ENCODE peak calls at places on chromosomes 4 and X, in nine cellular contexts. W is NB4, J is GM12864, S is tibial nerve, Y is RWPE2, D is body of pancreas, H is colonic mucosa, T is PC-3, I is breast epithelium. X is an unnamed sample.

GRCh38 chr4:77152421-77152820 is 4.6 kb upstream of the CCNG2 start:
- DNase-seq in W (no peak), J (no peak), S (no peak), Y (no peak), D (peak), H (no peak), T (peak), I (no peak), X (no peak)

GRCh38 chrX:2447484-2447883 is 53.3 kb downstream of the DHRSX start:
- DNase-seq in W (no peak), J (no peak), S (no peak), Y (peak), D (no peak), H (no peak), T (no peak), I (no peak), X (no peak)

GRCh38 chr4:23717528-23718248 is 172.2 kb downstream of the PPARGC1A start:
- DNase-seq in W (peak), J (no peak), S (no peak), Y (no peak), D (no peak), H (no peak), T (peak), I (no peak), X (peak)

GRCh38 chrX:8520791-8521190 is 56.2 kb downstream of the VCX3B start:
- DNase-seq in W (no peak), J (no peak), S (no peak), Y (no peak), D (no peak), H (no peak), T (peak), I (no peak), X (no peak)

GRCh38 chr4:25861951-25862410 is 807 bp downstream of the SEL1L3 start:
- DNase-seq in W (peak), J (no peak), S (no peak), Y (peak), D (peak), H (peak), T (peak), I (no peak), X (no peak)

GRCh38 chrX:2449135-2449886 is 51.5 kb downstream of the DHRSX start:
- DNase-seq in W (peak), J (no peak), S (no peak), Y (peak), D (no peak), H (no peak), T (no peak), I (no peak), X (peak)

GRCh38 chrX:153645151-153645550 is 1.9 kb upstream of the DUSP9 start:
- DNase-seq in W (no peak), J (no peak), S (no peak), Y (no peak), D (no peak), H (no peak), T (no peak), I (no peak), X (no peak)

GRCh38 chrX:100491174-100491573 is 81.1 kb upstream of the PCDH19 start:
- DNase-seq in W (no peak), J (no peak), S (no peak), Y (no peak), D (no peak), H (no peak), T (no peak), I (no peak), X (no peak)

GRCh38 chr4:143768007-143768591 is 67.6 kb upstream of the FREM3 start:
- DNase-seq in W (no peak), J (no peak), S (no peak), Y (no peak), D (no peak), H (no peak), T (peak), I (no peak), X (no peak)

GRCh38 chr4:76696109-76696508 is 201.8 kb downstream of the SOWAHB start:
- DNase-seq in W (no peak), J (no peak), S (no peak), Y (no peak), D (no peak), H (no peak), T (peak), I (no peak), X (no peak)

GRCh38 chr4:93617596-93617995 is 211.0 kb upstream of the ATOH1 start:
- DNase-seq in W (no peak), J (no peak), S (no peak), Y (no peak), D (no peak), H (no peak), T (no peak), I (no peak), X (no peak)

GRCh38 chr4:14770025-14770424 is 232.3 kb upstream of the CPEB2 start:
- DNase-seq in W (no peak), J (no peak), S (no peak), Y (no peak), D (no peak), H (no peak), T (no peak), I (no peak), X (no peak)

GRCh38 chrX:6685489-6685888 is 150.6 kb upstream of the VCX3A start:
- DNase-seq in W (no peak), J (no peak), S (no peak), Y (no peak), D (peak), H (peak), T (no peak), I (no peak), X (no peak)

GRCh38 chrX:155086202-155086840 is 15.0 kb downstream of the BRCC3 start:
- DNase-seq in W (peak), J (no peak), S (no peak), Y (no peak), D (peak), H (peak), T (peak), I (no peak), X (peak)

GRCh38 chrX:46849933-46850332 is 13.1 kb downstream of the RP2 start:
- DNase-seq in W (peak), J (no peak), S (no peak), Y (no peak), D (no peak), H (no peak), T (no peak), I (no peak), X (no peak)

GRCh38 chr4:104494822-104495559 is at the start of gene CXXC4:
- DNase-seq in W (peak), J (no peak), S (peak), Y (no peak), D (peak), H (peak), T (no peak), I (peak), X (peak)

GRCh38 chr4:119031218-119031617 is 104.4 kb upstream of the MYOZ2 start:
- DNase-seq in W (no peak), J (no peak), S (no peak), Y (no peak), D (no peak), H (no peak), T (no peak), I (no peak), X (no peak)

GRCh38 chr4:74659576-74660411 is 134.5 kb downstream of the BTC start:
- DNase-seq in W (peak), J (no peak), S (no peak), Y (no peak), D (no peak), H (peak), T (peak), I (no peak), X (no peak)

GRCh38 chrX:155215443-155216178 is 649 bp upstream of the VBP1 start:
- DNase-seq in W (peak), J (no peak), S (no peak), Y (no peak), D (no peak), H (no peak), T (no peak), I (no peak), X (no peak)

GRCh38 chr4:146582864-146583263 is 55.8 kb upstream of the POU4F2 start:
- DNase-seq in W (peak), J (no peak), S (no peak), Y (no peak), D (no peak), H (no peak), T (peak), I (no peak), X (no peak)

GRCh38 chr4:56907009-56907408 is 691 bp upstream of the REST start:
- DNase-seq in W (peak), J (no peak), S (no peak), Y (no peak), D (peak), H (peak), T (no peak), I (no peak), X (no peak)

GRCh38 chr4:170017252-170017651 is 8.9 kb downstream of the MFAP3L start:
- DNase-seq in W (no peak), J (no peak), S (no peak), Y (no peak), D (no peak), H (no peak), T (no peak), I (no peak), X (no peak)

GRCh38 chr4:139603576-139604387 is 47.8 kb upstream of the SETD7 start:
- DNase-seq in W (peak), J (peak), S (no peak), Y (no peak), D (peak), H (peak), T (peak), I (no peak), X (peak)

GRCh38 chr4:139607302-139608060 is 51.5 kb upstream of the SETD7 start:
- DNase-seq in W (no peak), J (no peak), S (no peak), Y (no peak), D (no peak), H (no peak), T (no peak), I (no peak), X (no peak)

GRCh38 chr4:139605516-139605915 is 49.5 kb upstream of the SETD7 start:
- DNase-seq in W (no peak), J (no peak), S (no peak), Y (no peak), D (no peak), H (no peak), T (no peak), I (no peak), X (no peak)

GRCh38 chr4:139609647-139610046 is 53.6 kb upstream of the SETD7 start:
- DNase-seq in W (no peak), J (no peak), S (no peak), Y (no peak), D (no peak), H (no peak), T (peak), I (no peak), X (no peak)

DNA sequence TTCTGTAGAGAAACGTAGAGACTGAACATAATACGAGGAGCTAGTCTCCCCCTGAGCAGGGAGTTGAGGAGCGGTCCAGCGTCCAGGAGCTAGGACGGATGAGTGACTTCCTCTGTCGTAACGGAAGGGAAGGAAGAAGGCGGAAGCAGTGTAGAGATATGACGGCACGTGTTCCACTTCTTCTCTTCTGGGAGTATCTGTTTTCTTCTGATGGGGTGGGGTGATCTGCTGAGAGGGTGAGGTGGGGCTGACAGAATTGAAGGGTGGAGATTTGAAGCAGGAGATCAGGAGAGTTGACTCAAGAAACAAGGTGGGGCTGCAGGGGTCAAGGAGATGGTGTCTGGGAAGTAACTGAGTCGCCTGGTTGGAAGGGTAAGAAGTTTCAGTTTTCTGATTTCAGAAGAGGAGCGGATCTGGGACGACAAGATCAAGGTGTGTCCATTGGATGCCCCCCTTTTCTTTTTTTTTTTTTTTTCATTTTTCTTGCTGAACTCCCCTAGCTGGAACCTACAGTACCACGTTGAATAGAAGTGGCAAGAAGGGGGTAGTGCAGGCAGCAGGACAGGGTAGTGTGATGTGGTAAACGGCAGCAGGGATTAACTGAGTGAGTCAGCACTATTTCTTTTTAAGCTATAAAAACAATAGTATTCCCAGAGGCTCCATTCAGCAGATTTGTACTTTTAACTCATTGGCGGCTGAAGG is 50.7 kb upstream of the SETD7 start:
- DNase-seq in W (no peak), J (no peak), S (no peak), Y (no peak), D (no peak), H (no peak), T (peak), I (no peak), X (no peak)
- TF ChIP-seq CTCF in W (no peak), J (no peak), S (peak), Y (no peak), D (no peak), H (no peak), T (no peak), I (no peak), X (no peak)

DNA sequence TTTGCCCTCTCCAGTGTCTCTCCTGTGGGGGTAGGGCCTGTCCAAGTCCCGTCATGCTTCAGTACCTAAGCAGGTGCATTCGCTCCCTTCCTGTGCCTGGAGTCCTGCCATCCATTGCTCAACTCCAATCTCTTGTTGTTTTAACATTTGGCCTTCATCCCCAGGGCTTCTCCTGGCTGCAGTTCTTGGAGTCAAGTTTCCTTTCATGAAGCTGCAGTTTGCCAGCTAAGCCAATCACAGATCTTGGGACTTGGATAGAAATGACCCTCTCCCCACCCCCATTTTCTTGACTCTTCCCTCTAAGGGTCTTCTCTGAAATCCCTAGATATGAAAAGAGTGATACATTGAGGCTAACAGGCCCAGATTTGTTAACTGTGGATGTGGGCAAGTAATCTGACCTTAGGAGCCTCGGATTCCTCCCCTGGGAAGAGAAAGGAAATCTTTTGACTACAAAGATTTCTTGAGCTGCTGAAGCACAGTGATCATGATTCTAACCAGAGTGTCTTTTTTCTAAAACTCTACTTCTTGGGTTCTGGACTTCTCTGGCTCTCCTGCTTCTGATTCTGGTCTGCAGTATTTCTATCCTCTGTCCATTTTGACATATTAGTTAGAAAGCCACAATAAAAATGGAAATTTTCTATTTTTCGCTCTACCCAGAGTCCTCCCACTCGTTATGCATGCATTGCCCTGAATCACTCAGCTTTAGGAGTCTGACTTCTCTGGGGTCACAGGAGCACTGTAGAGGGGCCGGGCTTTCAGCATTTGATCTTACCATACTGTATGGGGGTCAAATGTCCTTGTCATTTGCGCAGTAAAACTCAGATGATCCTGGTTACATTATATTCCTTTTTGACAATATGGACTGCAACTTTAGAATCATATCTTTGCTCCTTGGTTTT is 61.0 kb downstream of the CHRNA9 start:
- DNase-seq in W (no peak), J (no peak), S (no peak), Y (no peak), D (peak), H (peak), T (peak), I (peak), X (no peak)
- H3K4me3 ChIP-seq in W (no peak), J (no peak), S (no peak), Y (no peak), D (no peak), H (no peak), T (peak), I (no peak), X (no peak)

GRCh38 chr4:65259251-65259650 is 411.0 kb downstream of the EPHA5 start:
- DNase-seq in W (no peak), J (no peak), S (no peak), Y (no peak), D (no peak), H (no peak), T (no peak), I (no peak), X (no peak)
- TF ChIP-seq CTCF in W (no peak), J (no peak), S (no peak), Y (no peak), D (no peak), H (no peak), T (no peak), I (no peak), X (no peak)

DNA sequence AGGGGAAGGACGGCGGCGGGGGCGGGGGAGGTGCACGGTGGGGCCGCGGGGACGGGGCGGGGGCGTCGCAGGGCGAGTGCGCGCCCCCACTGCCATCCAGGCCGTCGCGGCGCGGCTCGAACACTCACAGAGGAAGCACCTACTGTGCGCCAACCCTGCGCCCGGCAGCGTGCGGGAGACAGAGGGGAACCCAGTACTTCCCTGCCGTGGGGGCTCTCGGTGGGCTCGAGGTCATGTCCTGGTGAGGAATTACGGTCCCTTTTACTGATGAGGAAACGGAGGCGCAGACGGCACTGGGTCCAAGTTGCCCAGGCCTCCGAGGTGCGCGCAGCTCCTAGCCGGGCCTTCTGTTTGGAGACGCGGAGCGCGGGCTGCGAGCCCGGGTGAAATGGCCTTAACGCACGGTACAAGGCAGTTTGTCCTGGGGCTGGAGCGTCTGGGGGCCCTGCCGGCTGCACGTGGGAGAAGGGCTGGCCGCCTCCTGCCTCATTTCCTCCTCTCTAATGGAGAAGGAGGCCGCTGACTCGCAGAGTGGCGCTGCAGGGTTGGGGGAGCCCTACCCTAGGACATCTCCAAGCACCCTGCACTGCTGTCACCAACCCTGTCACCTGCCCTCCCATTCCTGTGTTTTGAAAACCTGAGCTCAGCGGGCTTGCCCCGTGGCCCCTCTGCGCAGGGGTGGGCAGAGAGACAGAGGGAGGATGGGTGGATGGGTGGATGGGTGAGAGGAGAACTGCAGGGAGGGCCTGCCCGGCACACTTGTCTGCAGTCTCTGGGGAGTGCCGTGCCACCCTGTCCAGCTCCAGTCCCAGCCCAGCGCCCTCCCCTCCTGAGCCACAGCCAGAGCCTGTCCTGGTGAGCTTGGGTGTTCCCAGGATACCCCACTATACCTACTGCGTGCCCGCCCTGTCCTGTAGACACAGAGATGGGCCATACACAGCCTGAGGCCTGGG is 106.0 kb downstream of the ADRA2C start:
- DNase-seq in W (no peak), J (no peak), S (no peak), Y (peak), D (no peak), H (no peak), T (no peak), I (no peak), X (no peak)
- H3K4me3 ChIP-seq in W (no peak), J (no peak), S (no peak), Y (no peak), D (no peak), H (no peak), T (no peak), I (peak), X (no peak)

GRCh38 chr4:60805500-60806313 is 394.4 kb upstream of the ADGRL3 start:
- DNase-seq in W (peak), J (no peak), S (no peak), Y (no peak), D (no peak), H (no peak), T (peak), I (no peak), X (peak)
- TF ChIP-seq CTCF in W (peak), J (peak), S (peak), Y (peak), D (peak), H (peak), T (peak), I (no peak), X (peak)

GRCh38 chrX:41734530-41734929 is 10.5 kb downstream of the GPR82 start:
- DNase-seq in W (peak), J (no peak), S (no peak), Y (no peak), D (no peak), H (no peak), T (peak), I (no peak), X (peak)

GRCh38 chrX:41739871-41740270 is 15.9 kb downstream of the GPR82 start:
- DNase-seq in W (no peak), J (no peak), S (no peak), Y (no peak), D (no peak), H (no peak), T (no peak), I (no peak), X (no peak)

GRCh38 chrX:41733939-41734338 is 10.0 kb downstream of the GPR82 start:
- DNase-seq in W (no peak), J (peak), S (no peak), Y (no peak), D (no peak), H (no peak), T (no peak), I (no peak), X (peak)

GRCh38 chrX:41732260-41732659 is 8.3 kb downstream of the GPR82 start:
- DNase-seq in W (no peak), J (no peak), S (no peak), Y (no peak), D (no peak), H (no peak), T (no peak), I (no peak), X (no peak)

GRCh38 chrX:41737065-41737464 is 13.1 kb downstream of the GPR82 start:
- DNase-seq in W (peak), J (no peak), S (no peak), Y (no peak), D (no peak), H (no peak), T (no peak), I (no peak), X (no peak)
- H3K4me3 ChIP-seq in W (no peak), J (no peak), S (no peak), Y (no peak), D (no peak), H (no peak), T (no peak), I (no peak), X (no peak)

DNA sequence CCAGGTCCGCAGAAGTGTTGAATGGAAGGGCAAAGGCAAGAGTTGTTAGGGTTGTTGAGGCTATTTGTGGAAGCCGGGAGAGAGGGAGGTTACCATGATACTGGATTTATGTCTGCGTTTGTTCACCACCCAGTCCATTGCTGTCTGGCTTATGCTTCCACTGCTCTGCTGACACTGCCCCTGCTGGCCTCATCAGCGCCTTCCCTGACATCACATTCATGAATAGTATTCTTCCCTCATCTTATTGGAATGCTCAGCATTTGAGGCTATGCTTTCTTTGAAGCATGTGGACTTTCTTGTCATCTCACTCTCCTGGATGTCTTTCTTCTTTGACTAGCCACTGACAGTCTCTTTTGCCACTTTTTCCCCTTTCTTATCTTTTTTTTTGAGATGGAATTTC is 10.3 kb downstream of the GNL3L start:
- DNase-seq in W (no peak), J (no peak), S (no peak), Y (no peak), D (no peak), H (no peak), T (no peak), I (no peak), X (no peak)
- TF ChIP-seq CTCF in W (no peak), J (no peak), S (no peak), Y (no peak), D (no peak), H (no peak), T (no peak), I (no peak), X (no peak)